ENCODE peak calls at places on chromosomes 6 and 20, in six cellular contexts. S is brain microvascular endothelial cell, T is MM.1S, C is mammary epithelial cell, V is transverse colon, Y is tibial nerve. Z is an unnamed sample.

GRCh38 chr6:109523478-109523877 is 40.5 kb upstream of the ZBTB24 start:
- DNase-seq in C (peak; percentile 40), V (no peak), T (no peak), Y (no peak), S (peak; percentile 44), Z (no peak)

GRCh38 chr6:25878721-25879322 is 4.8 kb upstream of the SLC17A3 start:
- DNase-seq in Y (no peak), C (no peak), V (no peak), S (no peak), T (no peak), Z (no peak)

GRCh38 chr6:125231574-125232343 is 70.0 kb downstream of the HDDC2 start:
- DNase-seq in T (no peak), Y (no peak), C (no peak), V (no peak), S (no peak), Z (no peak)

GRCh38 chr6:5484692-5485091 is 223.4 kb downstream of the FARS2 start:
- DNase-seq in V (no peak), T (no peak), C (no peak), S (no peak), Y (no peak), Z (no peak)

GRCh38 chr6:16901777-16902176 is 140.5 kb upstream of the ATXN1 start:
- DNase-seq in T (no peak), V (peak; percentile 62), S (peak; percentile 34), Y (peak; percentile 61), C (peak; percentile 56), Z (no peak)

GRCh38 chr6:161557333-161558107 is 283.7 kb upstream of the AGPAT4 start:
- DNase-seq in C (no peak), S (no peak), V (no peak), Y (no peak), T (no peak), Z (peak; percentile 16)

GRCh38 chr6:20665290-20665689 is 131.0 kb downstream of the CDKAL1 start:
- DNase-seq in V (no peak), Y (no peak), C (no peak), S (no peak), T (no peak), Z (no peak)

GRCh38 chr6:44787254-44787844 is 399.8 kb downstream of the CDC5L start:
- DNase-seq in S (no peak), C (no peak), Y (no peak), T (no peak), V (no peak), Z (no peak)

GRCh38 chr6:39102024-39102820 is 12.8 kb downstream of the SAYSD1 start:
- DNase-seq in C (peak; percentile 20), V (no peak), S (peak; percentile 40), T (no peak), Y (no peak), Z (peak; percentile 80)

GRCh38 chr6:36290668-36291620 is 21.1 kb downstream of the PNPLA1 start:
- DNase-seq in V (peak; percentile 60), Y (no peak), C (peak; percentile 15), S (peak; percentile 26), T (no peak), Z (no peak)

GRCh38 chr20:48933017-48933766 is 11.7 kb downstream of the ARFGEF2 start:
- DNase-seq in Y (no peak), S (no peak), V (peak; percentile 89), T (no peak), C (no peak), Z (no peak)
- H3K4me3 ChIP-seq in Y (no peak overlapping the region), S (no peak overlapping the region), V (no peak overlapping the region), T (no peak overlapping the region), C (no peak overlapping the region), Z (no peak overlapping the region)

GRCh38 chr20:58670659-58671058 is 19.6 kb downstream of the STX16 start:
- DNase-seq in C (no peak), V (no peak), S (no peak), Y (no peak), T (no peak), Z (peak; percentile 61)

GRCh38 chr20:58670097-58670496 is 19.0 kb downstream of the STX16 start:
- DNase-seq in T (no peak), C (no peak), Y (no peak), V (no peak), S (no peak), Z (no peak)

GRCh38 chr20:58675146-58675584 is 17.4 kb upstream of the NPEPL1 start:
- DNase-seq in C (no peak), V (no peak), Y (no peak), T (no peak), S (no peak), Z (peak; percentile 54)

GRCh38 chr20:58675641-58676040 is 17.0 kb upstream of the NPEPL1 start:
- DNase-seq in Y (no peak), V (no peak), S (no peak), C (no peak), T (no peak), Z (no peak)

GRCh38 chr20:58673119-58673518 is 19.5 kb upstream of the NPEPL1 start:
- DNase-seq in V (no peak), S (no peak), C (no peak), Y (no peak), T (no peak), Z (no peak)
- H3K36me3 ChIP-seq in V (no peaks in the 10 kb centered on the region), S (peaks cover 42% of the 10 kb centered on the region), C (peaks cover 22% of the 10 kb centered on the region), Y (no peaks in the 10 kb centered on the region), T (no peaks in the 10 kb centered on the region), Z (peaks cover 20% of the 10 kb centered on the region)

DNA sequence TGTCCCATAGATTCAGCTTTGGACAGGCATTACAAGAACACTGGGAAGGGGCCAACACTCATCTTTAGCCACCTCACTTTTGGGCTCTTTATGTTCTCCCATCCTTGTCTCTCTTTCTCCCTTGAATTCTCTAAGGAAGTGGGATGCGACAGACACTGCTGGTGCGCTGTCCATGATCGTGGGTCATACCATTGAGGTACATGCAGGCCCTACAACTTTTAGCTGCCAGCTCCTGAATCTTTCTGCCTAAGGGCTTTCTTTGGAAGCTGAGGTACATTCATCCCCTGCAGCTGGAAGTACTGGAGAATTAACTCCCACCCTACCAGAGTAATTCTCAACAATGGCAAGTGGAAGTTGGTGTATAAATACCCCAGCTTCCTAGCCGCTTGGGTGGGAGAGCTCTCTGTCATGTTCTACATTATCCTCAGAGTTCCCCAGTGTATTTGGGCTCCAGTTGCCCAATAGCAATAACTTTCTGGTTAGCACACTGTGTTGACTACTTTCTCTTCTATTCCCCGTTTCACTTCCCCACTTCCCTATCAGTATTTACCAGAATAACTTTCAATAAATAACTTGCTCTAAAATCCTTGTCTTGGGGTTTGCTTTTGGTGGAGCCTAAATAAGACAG is 309.4 kb upstream of the RNF24 start:
- DNase-seq in S (no peak), C (no peak), V (no peak), Y (no peak), T (no peak), Z (no peak)
- H3K27me3 ChIP-seq in S (no peaks in the 10 kb centered on the region), C (no peaks in the 10 kb centered on the region), V (no peaks in the 10 kb centered on the region), Y (no peaks in the 10 kb centered on the region), T (no peaks in the 10 kb centered on the region), Z (no peaks in the 10 kb centered on the region)

DNA sequence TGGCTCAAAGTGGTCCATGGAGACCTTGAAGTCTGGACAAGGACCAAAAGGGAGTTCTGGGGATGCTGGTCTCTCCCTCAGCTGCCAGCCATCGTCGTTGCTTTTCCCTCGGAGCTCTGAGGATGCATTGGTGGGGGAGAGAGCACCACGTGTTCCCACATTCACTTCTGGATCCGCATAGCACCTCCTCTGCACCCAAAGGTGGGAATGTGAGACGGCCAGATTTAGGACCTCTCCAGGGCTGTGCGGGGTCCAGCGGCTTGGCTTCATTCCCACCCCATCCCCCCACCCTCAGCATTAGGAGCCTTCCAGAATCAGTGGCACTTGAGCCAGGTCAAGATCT is 1.1 kb downstream of the EPB41L1 start:
- DNase-seq in C (no peak), S (no peak), T (no peak), Y (no peak), V (no peak), Z (no peak)
- H3K4me3 ChIP-seq in C (no peak overlapping the region), S (no peak overlapping the region), T (no peak overlapping the region), Y (no peak overlapping the region), V (no peak overlapping the region), Z (no peak overlapping the region)

GRCh38 chr20:62887860-62888239 is 26.2 kb upstream of the TCFL5 start:
- DNase-seq in T (no peak), Y (no peak), S (no peak), V (no peak), C (peak; percentile 11), Z (no peak)

GRCh38 chr20:62889411-62889810 is 27.8 kb upstream of the TCFL5 start:
- DNase-seq in V (no peak), S (no peak), T (no peak), Y (no peak), C (no peak), Z (no peak)

GRCh38 chr20:62889871-62890270 is 28.2 kb upstream of the TCFL5 start:
- DNase-seq in S (no peak), V (no peak), T (no peak), Y (no peak), C (no peak), Z (no peak)

GRCh38 chr20:62888406-62888805 is 26.8 kb upstream of the TCFL5 start:
- DNase-seq in T (no peak), C (no peak), V (no peak), S (no peak), Y (no peak), Z (no peak)

GRCh38 chr20:62888910-62889309 is 27.3 kb upstream of the TCFL5 start:
- DNase-seq in S (no peak), Y (no peak), T (no peak), V (no peak), C (no peak), Z (no peak)
- H3K36me3 ChIP-seq in S (peaks cover 64% of the 10 kb centered on the region), Y (peaks cover 4% of the 10 kb centered on the region), T (peaks cover 4% of the 10 kb centered on the region), V (no peaks in the 10 kb centered on the region), C (peaks cover 57% of the 10 kb centered on the region), Z (peaks cover 40% of the 10 kb centered on the region)

Z was measured in H7.